ENCODE peak calls at places on chromosomes 6 and 20, in eight cellular contexts. R, J, P, G, V, W, L and B are unnamed samples.

GRCh38 chr6:159134701-159135364 is 34.4 kb upstream of the FNDC1 start:
- DNase-seq in G (peak), V (no peak), W (peak), J (peak), L (peak), R (peak), P (peak), B (no peak)

GRCh38 chr20:12207875-12208274 is 290.2 kb downstream of the BTBD3 start:
- DNase-seq in R (no peak), L (peak), G (no peak), P (peak), W (peak), V (no peak), J (no peak), B (no peak)

GRCh38 chr6:106098383-106099234 is 12.5 kb downstream of the PRDM1 start:
- DNase-seq in G (no peak), V (no peak), R (no peak), W (peak), J (no peak), P (peak), L (peak), B (peak)

GRCh38 chr6:111556004-111556403 is 49.7 kb downstream of the TRAF3IP2 start:
- DNase-seq in J (no peak), P (no peak), L (no peak), G (no peak), W (no peak), R (no peak), V (no peak), B (peak)

GRCh38 chr6:32118782-32119628 is 9.0 kb downstream of the ATF6B start:
- DNase-seq in R (peak), P (peak), G (peak), J (peak), V (peak), L (peak), W (peak), B (peak)

GRCh38 chr6:20092071-20092566 is 120.2 kb downstream of the MBOAT1 start:
- DNase-seq in R (no peak), V (no peak), G (no peak), L (peak), P (peak), W (peak), J (peak), B (no peak)

GRCh38 chr20:25470045-25470444 is 62.6 kb downstream of the GINS1 start:
- DNase-seq in R (no peak), W (peak), G (no peak), P (peak), L (peak), J (no peak), V (no peak), B (no peak)

GRCh38 chr20:23419995-23420901 is 1.0 kb downstream of the NAPB start:
- DNase-seq in V (peak), L (peak), G (peak), J (peak), W (peak), R (peak), P (peak), B (no peak)

GRCh38 chr6:99151634-99152344 is 197.7 kb downstream of the FAXC start:
- DNase-seq in V (no peak), W (peak), R (peak), P (peak), L (peak), G (no peak), J (no peak), B (no peak)

GRCh38 chr20:48697845-48698491 is 129.8 kb downstream of the PREX1 start:
- DNase-seq in V (peak), W (peak), L (no peak), J (peak), R (peak), G (peak), P (peak), B (peak)

GRCh38 chr6:20409427-20409971 is 7.8 kb downstream of the E2F3 start:
- DNase-seq in P (no peak), J (no peak), L (no peak), W (no peak), G (no peak), R (no peak), V (no peak), B (no peak)

GRCh38 chr6:153947817-153948447 is 91.1 kb upstream of the OPRM1 start:
- DNase-seq in J (no peak), V (no peak), W (peak), G (no peak), L (peak), R (no peak), P (no peak), B (no peak)

GRCh38 chr20:34600892-34601653 is 42.6 kb downstream of the MAP1LC3A start:
- DNase-seq in P (no peak), V (no peak), W (no peak), R (no peak), J (no peak), L (no peak), G (no peak), B (no peak)

GRCh38 chr6:71290611-71291010 is 2.0 kb downstream of the OGFRL1 start:
- DNase-seq in V (no peak), L (no peak), J (no peak), P (no peak), R (no peak), G (no peak), W (no peak), B (no peak)

GRCh38 chr6:158160932-158161539 is 7.0 kb downstream of the SERAC1 start:
- DNase-seq in P (peak), L (no peak), W (peak), J (no peak), R (no peak), G (no peak), V (no peak), B (peak)

GRCh38 chr6:90249044-90249443 is 47.6 kb downstream of the BACH2 start:
- DNase-seq in L (no peak), W (no peak), V (no peak), P (no peak), J (no peak), R (no peak), G (no peak), B (no peak)

GRCh38 chr20:50050660-50051308 is 62.2 kb downstream of the UBE2V1 start:
- DNase-seq in R (no peak), P (no peak), L (no peak), W (no peak), G (no peak), J (no peak), V (no peak), B (no peak)

GRCh38 chr6:25962368-25963127 is at the start of gene TRIM38:
- DNase-seq in G (peak), L (peak), V (no peak), P (peak), W (peak), R (peak), J (peak), B (peak)

GRCh38 chr6:56649782-56650181 is 7.1 kb upstream of the DST start:
- DNase-seq in R (no peak), G (no peak), W (peak), V (no peak), L (no peak), P (no peak), J (no peak), B (no peak)

GRCh38 chr20:19079536-19080299 is 132.7 kb upstream of the SLC24A3 start:
- DNase-seq in W (no peak), J (no peak), R (no peak), V (no peak), P (no peak), L (no peak), G (no peak), B (no peak)

GRCh38 chr6:157688960-157689599 is 134.0 kb upstream of the SNX9 start:
- DNase-seq in R (no peak), W (no peak), L (peak), J (no peak), P (no peak), V (no peak), G (no peak), B (no peak)

GRCh38 chr20:48898896-48899513 is 22.5 kb upstream of the ARFGEF2 start:
- DNase-seq in V (no peak), L (no peak), W (no peak), G (no peak), P (no peak), J (no peak), R (no peak), B (no peak)

DNA sequence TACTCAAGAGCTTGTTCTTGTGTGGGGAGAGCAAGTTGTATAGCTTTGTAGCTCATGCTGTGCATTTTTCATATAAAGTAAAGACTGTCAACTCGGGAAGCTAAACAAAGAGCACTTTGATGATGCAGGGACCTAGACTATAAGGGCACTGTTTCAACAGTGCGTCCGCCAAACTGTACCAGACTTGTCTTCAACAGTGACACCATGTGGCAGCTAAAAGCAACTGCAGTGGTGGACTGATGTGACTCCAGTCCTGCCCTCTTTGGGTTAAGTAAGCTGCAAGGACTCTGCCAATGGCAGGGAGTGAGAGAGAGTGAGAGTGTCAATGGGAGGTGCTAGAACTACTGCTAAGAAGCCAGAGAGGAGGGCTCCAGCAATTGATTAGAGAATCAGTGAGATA is 48.1 kb upstream of the MC3R start:
- DNase-seq in P (no peak), G (no peak), W (peak), L (peak), R (no peak), J (no peak), V (no peak), B (no peak)
- TF ChIP-seq CTCF in P (peak), G (no peak), W (peak), L (peak), R (no peak), J (no peak), V (no peak), B (no peak)

DNA sequence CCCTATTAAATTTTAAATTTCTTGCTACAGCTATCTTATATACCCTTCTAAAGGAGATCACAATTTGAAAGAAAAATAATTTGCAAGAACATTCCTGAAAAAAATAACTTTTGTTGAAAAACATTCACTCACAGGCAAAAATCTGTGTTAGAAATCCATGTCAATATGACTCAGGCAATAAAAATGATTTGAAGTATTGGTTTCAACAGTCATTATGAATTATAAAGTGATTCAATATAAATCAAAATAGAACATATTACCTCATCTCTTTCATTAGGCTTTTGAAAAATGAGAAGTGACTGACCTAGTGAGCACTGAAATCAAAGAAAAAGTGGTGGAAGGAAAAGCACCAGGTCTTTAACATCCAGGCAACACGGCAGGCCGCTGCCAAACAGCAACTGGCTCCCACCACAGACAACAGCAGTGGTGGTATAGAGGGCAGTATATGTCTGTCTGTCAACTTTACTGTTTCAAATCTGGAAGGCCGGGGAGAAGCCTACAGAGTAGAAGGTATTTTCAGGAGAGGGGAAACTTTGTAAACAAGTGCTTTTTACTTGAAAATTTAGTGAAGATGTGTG is 68.9 kb downstream of the MAN1A1 start:
- DNase-seq in R (no peak), V (peak), W (peak), P (peak), G (no peak), L (no peak), J (no peak), B (no peak)
- H3K4me3 ChIP-seq in R (no peak), V (no peak), W (no peak), P (no peak), G (no peak), L (no peak), J (no peak), B (no peak)

GRCh38 chr6:79778794-79779193 is 147.7 kb downstream of the SH3BGRL2 start:
- DNase-seq in R (no peak), W (peak), J (no peak), L (no peak), V (no peak), P (no peak), G (no peak), B (no peak)
- TF ChIP-seq CTCF in R (no peak), W (no peak), J (no peak), L (no peak), V (no peak), P (no peak), G (no peak), B (no peak)

DNA sequence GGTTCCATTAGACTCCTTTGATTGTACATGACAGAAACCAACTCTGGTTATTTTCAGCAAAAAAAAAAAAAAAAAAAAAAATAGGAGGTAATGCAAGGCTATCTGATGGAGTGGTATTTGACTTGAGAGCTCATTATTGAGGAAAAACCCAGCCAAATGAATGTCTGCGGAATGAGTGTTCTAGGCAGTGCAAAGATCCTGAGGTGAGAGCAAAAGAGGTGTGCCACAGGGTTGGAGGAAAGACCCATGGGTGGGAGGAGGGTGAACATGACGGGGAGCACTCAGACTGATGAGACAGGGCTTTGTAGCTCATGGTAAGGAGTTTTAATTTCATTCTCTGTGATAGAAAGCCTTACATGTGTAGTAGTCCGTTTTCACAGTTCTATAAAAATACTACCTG is 188.9 kb downstream of the TSHZ2 start:
- DNase-seq in R (no peak), V (no peak), J (no peak), G (no peak), L (no peak), P (no peak), W (no peak), B (no peak)
- H3K4me3 ChIP-seq in R (no peak), V (no peak), J (no peak), G (no peak), L (no peak), P (no peak), W (no peak), B (no peak)

GRCh38 chr6:143206550-143206949 is 145.9 kb downstream of the AIG1 start:
- DNase-seq in R (no peak), P (no peak), J (no peak), L (no peak), G (no peak), V (no peak), W (no peak), B (no peak)

GRCh38 chr6:143200035-143200770 is 139.5 kb downstream of the AIG1 start:
- DNase-seq in R (no peak), G (no peak), V (no peak), L (no peak), W (no peak), J (no peak), P (no peak), B (no peak)

GRCh38 chr6:143205170-143205879 is 144.6 kb downstream of the AIG1 start:
- DNase-seq in P (peak), L (no peak), J (no peak), G (no peak), V (no peak), R (no peak), W (no peak), B (no peak)

GRCh38 chr6:143205983-143206382 is 145.3 kb downstream of the AIG1 start:
- DNase-seq in P (peak), V (no peak), G (no peak), J (no peak), R (no peak), L (no peak), W (no peak), B (no peak)

GRCh38 chr6:143204045-143204444 is 143.4 kb downstream of the AIG1 start:
- DNase-seq in V (no peak), L (no peak), G (no peak), J (no peak), P (no peak), W (no peak), R (no peak), B (no peak)
- TF ChIP-seq CTCF in V (no peak), L (no peak), G (no peak), J (no peak), P (no peak), W (no peak), R (no peak), B (no peak)

GRCh38 chr6:165616116-165616515 is 46.9 kb downstream of the PDE10A start:
- DNase-seq in G (no peak), V (no peak), P (no peak), W (peak), R (no peak), L (no peak), J (no peak), B (no peak)
- H3K4me3 ChIP-seq in G (peak), V (no peak), P (no peak), W (peak), R (peak), L (no peak), J (no peak), B (no peak)

GRCh38 chr20:47198254-47198671 is 158.2 kb downstream of the ZMYND8 start:
- DNase-seq in R (no peak), J (no peak), V (no peak), P (no peak), W (peak), L (no peak), G (no peak), B (no peak)
- TF ChIP-seq CTCF in R (no peak), J (no peak), V (no peak), P (no peak), W (no peak), L (no peak), G (no peak), B (no peak)

GRCh38 chr20:57479196-57479595 is 45.7 kb downstream of the CTCFL start:
- DNase-seq in J (no peak), L (no peak), G (no peak), R (no peak), W (no peak), V (no peak), P (no peak), B (peak)

GRCh38 chr20:57482796-57483195 is 42.1 kb downstream of the CTCFL start:
- DNase-seq in V (no peak), J (no peak), R (no peak), P (no peak), W (no peak), G (no peak), L (no peak), B (peak)

GRCh38 chr20:57481281-57481711 is 43.6 kb downstream of the CTCFL start:
- DNase-seq in W (no peak), G (no peak), V (no peak), L (no peak), J (no peak), R (no peak), P (no peak), B (peak)

GRCh38 chr20:57482148-57482547 is 42.8 kb downstream of the CTCFL start:
- DNase-seq in W (no peak), L (no peak), G (no peak), P (no peak), V (no peak), J (no peak), R (no peak), B (no peak)

GRCh38 chr20:57480444-57481152 is 44.3 kb downstream of the CTCFL start:
- DNase-seq in J (no peak), P (no peak), V (no peak), W (no peak), R (no peak), G (no peak), L (no peak), B (no peak)
- H3K4me3 ChIP-seq in J (no peak), P (no peak), V (no peak), W (no peak), R (peak), G (no peak), L (no peak), B (no peak)

GRCh38 chr6:42086046-42086664 is 35.8 kb downstream of the TAF8 start:
- DNase-seq in V (no peak), J (no peak), L (peak), W (peak), G (no peak), P (no peak), R (no peak), B (no peak)
- TF ChIP-seq CTCF in V (no peak), J (peak), L (peak), W (peak), G (no peak), P (peak), R (peak), B (no peak)

GRCh38 chr6:125746731-125747588 is 2.5 kb upstream of the HEY2 start:
- DNase-seq in G (peak), J (no peak), L (peak), P (peak), W (peak), R (peak), V (no peak), B (peak)

GRCh38 chr6:125743604-125744003 is 5.8 kb upstream of the HEY2 start:
- DNase-seq in J (no peak), P (no peak), G (no peak), V (no peak), R (no peak), L (no peak), W (no peak), B (no peak)

GRCh38 chr6:125745281-125746018 is 4.0 kb upstream of the HEY2 start:
- DNase-seq in G (no peak), R (no peak), V (no peak), L (peak), J (no peak), W (no peak), P (no peak), B (no peak)

GRCh38 chr6:125747589-125748533 is 1.6 kb upstream of the HEY2 start:
- DNase-seq in W (no peak), G (peak), V (peak), P (no peak), R (peak), L (peak), J (no peak), B (peak)

GRCh38 chr6:125746019-125746414 is 3.4 kb upstream of the HEY2 start:
- DNase-seq in J (no peak), P (no peak), L (peak), R (no peak), G (no peak), W (no peak), V (no peak), B (no peak)
- H3K4me3 ChIP-seq in J (no peak), P (peak), L (peak), R (peak), G (peak), W (no peak), V (no peak), B (peak)